ENCODE peak calls at places on chromosome X, in four cellular contexts. A is HCT116, F is H9, R is A549. I is an unnamed sample.
A peak's percentile ranks its signal among the peaks of the same experiment; 100 is the strongest.

GRCh38 chrX:22690116-22690515 is 309.6 kb upstream of the DDX53 start:
- DNase-seq in A (no peak), R (no peak), F (no peak), I (no peak)

GRCh38 chrX:12719837-12720236 is 71.4 kb upstream of the PRPS2 start:
- DNase-seq in F (no peak), R (no peak), A (no peak), I (no peak)

GRCh38 chrX:97117572-97117971 is 233.9 kb downstream of the RPA4 start:
- DNase-seq in A (no peak), R (no peak), F (no peak), I (no peak)

GRCh38 chrX:27599928-27600327 is 9.8 kb downstream of the DCAF8L2 start:
- DNase-seq in F (no peak), R (peak; percentile 24), A (no peak), I (no peak)

GRCh38 chrX:131072871-131073571 is 14.9 kb downstream of the ARHGAP36 start:
- DNase-seq in R (no peak), F (peak; percentile 41), A (no peak), I (no peak)

GRCh38 chrX:121245763-121246162 is 198.4 kb downstream of the GLUD2 start:
- DNase-seq in F (no peak), A (no peak), R (no peak), I (no peak)

GRCh38 chrX:30301977-30302376 is 7.2 kb downstream of the NR0B1 start:
- DNase-seq in A (no peak), F (no peak), R (no peak), I (no peak)

GRCh38 chrX:8726031-8726652 is 5.8 kb downstream of the ANOS1 start:
- DNase-seq in A (no peak), R (no peak), F (no peak), I (no peak)

GRCh38 chrX:155995476-155995875 is 2.0 kb upstream of the IL9R start:
- DNase-seq in A (no peak), R (no peak), F (no peak), I (no peak)

GRCh38 chrX:156000361-156000926 is 2.9 kb downstream of the IL9R start:
- DNase-seq in F (no peak), A (no peak), R (no peak), I (no peak)

GRCh38 chrX:155998116-155998515 is 620 bp downstream of the IL9R start:
- DNase-seq in A (no peak), F (no peak), R (no peak), I (no peak)

GRCh38 chrX:155998761-155999510 is 1.4 kb downstream of the IL9R start:
- DNase-seq in R (no peak), A (no peak), F (no peak), I (no peak)

GRCh38 chrX:155997436-155997835 is at the start of gene IL9R:
- DNase-seq in A (no peak), R (no peak), F (no peak), I (no peak)
- TF ChIP-seq CTCF in A (no peak), R (no peak), F (no peak), I (no peak)

GRCh38 chrX:21666252-21666651 is 8.1 kb upstream of the KLHL34 start:
- DNase-seq in R (no peak), A (no peak), F (no peak), I (no peak)
- H3K4me2 ChIP-seq in R (no peak overlapping the region), A (no peak overlapping the region), F (no peak overlapping the region), I (no peak overlapping the region)

DNA sequence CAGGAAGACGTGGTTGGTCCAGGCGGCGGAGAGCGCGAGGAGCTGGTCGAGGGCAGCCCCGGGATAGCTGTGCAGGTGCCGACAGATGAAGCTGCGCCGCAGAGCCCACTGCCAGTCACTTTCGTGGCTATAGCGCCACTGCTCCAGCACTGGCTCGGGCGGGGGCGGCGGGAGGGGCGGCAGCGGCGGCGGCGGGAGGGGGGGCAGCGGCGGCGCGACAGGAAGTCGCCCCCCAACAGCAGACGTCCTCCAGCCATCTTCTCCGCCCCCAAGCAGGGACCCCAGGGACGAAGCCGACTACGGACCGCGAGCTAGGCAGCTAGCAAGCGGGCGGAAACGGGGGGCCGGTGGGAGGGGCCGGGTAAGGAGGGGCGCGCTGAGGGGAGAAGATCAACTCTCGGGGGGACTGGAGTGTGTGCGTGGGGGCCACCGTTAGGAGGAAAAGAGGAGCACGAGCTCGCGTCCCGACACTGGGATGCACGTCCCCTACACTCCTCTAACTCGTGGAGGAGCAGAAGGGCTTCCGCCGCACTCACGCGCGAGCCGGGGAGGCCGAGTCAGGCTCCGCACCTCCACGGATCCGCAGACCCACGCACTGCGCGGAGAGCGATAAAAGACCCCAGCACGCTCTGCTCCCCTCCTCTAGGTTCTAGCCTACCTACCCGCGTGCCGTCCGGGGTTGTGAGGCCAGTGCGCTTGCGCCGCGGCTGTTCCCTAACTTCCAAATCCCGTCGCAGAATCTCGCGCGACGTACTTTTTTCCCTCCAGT is at the start of gene NKRF:
- DNase-seq in R (peak; percentile 83), A (no peak), F (peak; percentile 87), I (peak; percentile 90)
- H3K27ac ChIP-seq in R (peak within 1 kb of the TSS; percentile 99), A (peak within 1 kb of the TSS; percentile 85), F (no peak within 1 kb of the TSS), I (peak within 1 kb of the TSS; percentile 68)

DNA sequence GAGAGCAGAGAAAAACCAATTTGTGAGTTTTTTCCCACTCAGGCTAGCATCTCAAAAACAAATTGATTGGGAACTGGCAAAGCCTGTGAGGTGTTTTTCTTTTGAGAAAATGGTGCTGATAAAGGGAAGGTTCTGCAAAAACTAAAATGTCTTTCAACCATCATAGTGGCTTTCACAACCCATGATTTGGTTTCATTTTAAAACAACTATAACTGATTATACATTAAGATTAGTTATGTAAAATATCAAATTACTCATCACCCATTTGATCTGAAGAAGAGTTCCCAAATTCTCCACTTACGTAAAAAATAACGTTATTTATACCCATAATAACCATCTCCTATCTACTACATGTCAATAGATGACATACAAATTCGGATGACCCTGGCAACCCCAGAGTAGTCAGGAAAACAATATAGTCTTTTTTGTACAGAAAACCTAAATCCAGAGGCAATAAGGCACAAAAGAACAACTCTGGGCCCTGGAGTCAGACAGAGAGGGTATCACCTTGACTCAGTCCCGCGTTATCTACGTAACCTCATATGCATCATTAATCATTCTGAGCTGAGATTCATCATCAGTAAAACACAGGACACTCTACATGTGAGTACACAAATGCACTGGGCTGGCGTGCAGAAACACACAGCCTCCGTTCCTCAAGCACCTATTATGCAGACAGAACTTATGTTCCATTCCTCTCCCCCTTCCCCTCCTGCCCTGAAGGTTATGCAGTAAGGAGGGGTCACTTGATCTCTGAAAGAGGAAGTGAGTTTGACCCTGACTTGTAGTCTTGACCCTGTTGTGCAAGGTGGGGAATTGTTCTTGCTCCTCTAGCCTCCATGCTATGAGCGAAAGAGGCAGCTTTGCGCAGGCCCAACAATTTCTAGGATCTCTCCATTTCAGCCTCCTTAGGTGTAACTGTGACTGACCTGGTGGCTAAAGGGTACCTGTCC is 82.2 kb downstream of the SLC9A7 start:
- DNase-seq in A (no peak), R (no peak), F (no peak), I (no peak)
- TF ChIP-seq CTCF in A (no peak), R (no peak), F (no peak), I (no peak)

DNA sequence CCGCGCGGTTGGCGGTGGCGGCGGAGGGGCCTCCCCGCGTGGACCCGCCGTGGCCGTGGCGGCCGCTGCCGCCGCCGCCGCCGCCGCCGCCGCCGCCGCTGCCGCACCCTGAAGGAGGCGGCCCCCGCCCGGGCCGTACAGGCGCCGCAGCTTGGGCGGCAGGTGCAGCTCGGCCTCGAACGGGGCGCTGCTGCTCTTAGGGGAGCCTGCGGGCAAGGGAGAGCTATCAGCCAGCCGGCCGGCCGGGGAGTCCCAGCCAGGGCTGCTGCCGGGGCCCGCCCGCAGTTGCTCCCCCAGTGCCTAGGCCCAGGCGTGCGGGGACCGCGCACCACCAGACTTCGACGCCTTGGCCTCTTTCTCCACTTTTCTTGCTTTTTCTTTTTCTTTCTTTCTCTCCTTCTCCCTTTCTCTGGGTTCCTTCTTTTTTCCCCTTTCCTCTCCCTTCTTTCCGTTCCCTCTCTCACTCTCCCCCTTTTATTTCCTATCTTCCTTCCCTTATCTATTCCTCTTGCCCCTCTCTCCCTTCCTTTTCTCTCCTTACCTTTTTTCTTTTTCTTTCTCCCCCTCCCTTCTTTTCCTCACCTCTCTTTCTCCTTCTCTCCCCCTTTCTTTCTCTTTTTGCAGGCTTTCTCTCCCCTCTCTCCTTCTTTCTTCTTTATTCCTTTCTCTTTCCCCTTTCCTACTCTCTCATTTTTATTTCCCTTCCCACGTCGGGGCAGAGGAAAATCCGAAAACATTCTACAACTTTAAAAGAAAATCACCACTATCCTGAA is 2.0 kb downstream of the ARX start:
- DNase-seq in F (no peak), R (no peak), A (no peak), I (peak; percentile 37)
- H3K4me2 ChIP-seq in F (no peak overlapping the region), R (peak overlapping the region; percentile 83), A (peak overlapping the region; percentile 51), I (no peak overlapping the region)

I was measured in OCI-LY7.